ENCODE peak calls at places on chromosomes 3 and 15, in six cellular contexts. One of them, this sample, is unnamed.

GRCh38 chr3:123449092-123449985 is 449 bp upstream of the ADCY5 start:
- DNase-seq in IMR-90: peak; percentile 10
- DNase-seq in GM12891: peak; percentile 50
- DNase-seq in upper lobe of left lung: peak; percentile 89
- DNase-seq in body of pancreas: peak; percentile 22
- DNase-seq in heart left ventricle: peak; percentile 58
- DNase-seq in this sample: peak; percentile 50

GRCh38 chr3:108662141-108662738 is 72.7 kb downstream of the DZIP3 start:
- DNase-seq in IMR-90: peak; percentile 83
- DNase-seq in GM12891: peak; percentile 9
- DNase-seq in upper lobe of left lung: no peak
- DNase-seq in body of pancreas: peak; percentile 18
- DNase-seq in heart left ventricle: peak; percentile 12
- DNase-seq in this sample: peak; percentile 13

GRCh38 chr15:33279613-33280205 is 31.1 kb upstream of the RYR3 start:
- DNase-seq in IMR-90: no peak
- DNase-seq in GM12891: no peak
- DNase-seq in upper lobe of left lung: no peak
- DNase-seq in body of pancreas: no peak
- DNase-seq in heart left ventricle: no peak
- DNase-seq in this sample: no peak

GRCh38 chr3:147518465-147518864 is 109.3 kb downstream of the ZIC1 start:
- DNase-seq in IMR-90: no peak
- DNase-seq in GM12891: no peak
- DNase-seq in upper lobe of left lung: no peak
- DNase-seq in body of pancreas: no peak
- DNase-seq in heart left ventricle: no peak
- DNase-seq in this sample: no peak

GRCh38 chr3:31704156-31704555 is 171.4 kb downstream of the STT3B start:
- DNase-seq in IMR-90: no peak
- DNase-seq in GM12891: no peak
- DNase-seq in upper lobe of left lung: no peak
- DNase-seq in body of pancreas: no peak
- DNase-seq in heart left ventricle: no peak
- DNase-seq in this sample: no peak

GRCh38 chr3:11803977-11804903 is 42.4 kb downstream of the TAMM41 start:
- DNase-seq in IMR-90: peak; percentile 55
- DNase-seq in GM12891: peak; percentile 43
- DNase-seq in upper lobe of left lung: no peak
- DNase-seq in body of pancreas: peak; percentile 45
- DNase-seq in heart left ventricle: peak; percentile 24
- DNase-seq in this sample: peak; percentile 46

GRCh38 chr3:126064627-126065258 is 19.2 kb downstream of the SLC41A3 start:
- DNase-seq in IMR-90: no peak
- DNase-seq in GM12891: no peak
- DNase-seq in upper lobe of left lung: no peak
- DNase-seq in body of pancreas: no peak
- DNase-seq in heart left ventricle: no peak
- DNase-seq in this sample: no peak

GRCh38 chr15:96230557-96231181 is 99.8 kb upstream of the NR2F2 start:
- DNase-seq in IMR-90: peak; percentile 72
- DNase-seq in GM12891: no peak
- DNase-seq in upper lobe of left lung: no peak
- DNase-seq in body of pancreas: no peak
- DNase-seq in heart left ventricle: no peak
- DNase-seq in this sample: no peak

GRCh38 chr3:191065183-191065805 is 133.7 kb upstream of the OSTN start:
- DNase-seq in IMR-90: peak; percentile 80
- DNase-seq in GM12891: no peak
- DNase-seq in upper lobe of left lung: no peak
- DNase-seq in body of pancreas: no peak
- DNase-seq in heart left ventricle: no peak
- DNase-seq in this sample: no peak

GRCh38 chr15:90174140-90174891 is 26.8 kb upstream of the SEMA4B start:
- DNase-seq in IMR-90: no peak
- DNase-seq in GM12891: no peak
- DNase-seq in upper lobe of left lung: no peak
- DNase-seq in body of pancreas: peak; percentile 84
- DNase-seq in heart left ventricle: peak; percentile 89
- DNase-seq in this sample: peak; percentile 88

GRCh38 chr15:58066042-58066867 is 744 bp upstream of the ALDH1A2 start:
- DNase-seq in IMR-90: peak; percentile 4
- DNase-seq in GM12891: peak; percentile 39
- DNase-seq in upper lobe of left lung: peak; percentile 95
- DNase-seq in body of pancreas: peak; percentile 62
- DNase-seq in heart left ventricle: peak; percentile 66
- DNase-seq in this sample: peak; percentile 68

GRCh38 chr3:33810545-33810944 is 12.1 kb downstream of the PDCD6IP start:
- DNase-seq in IMR-90: no peak
- DNase-seq in GM12891: no peak
- DNase-seq in upper lobe of left lung: no peak
- DNase-seq in body of pancreas: no peak
- DNase-seq in heart left ventricle: no peak
- DNase-seq in this sample: no peak

GRCh38 chr3:126267976-126268615 is 87.7 kb upstream of the ALDH1L1 start:
- DNase-seq in IMR-90: no peak
- DNase-seq in GM12891: no peak
- DNase-seq in upper lobe of left lung: no peak
- DNase-seq in body of pancreas: no peak
- DNase-seq in heart left ventricle: no peak
- DNase-seq in this sample: no peak

GRCh38 chr3:54670269-54671000 is 257.4 kb downstream of the LRTM1 start:
- DNase-seq in IMR-90: no peak
- DNase-seq in GM12891: no peak
- DNase-seq in upper lobe of left lung: no peak
- DNase-seq in body of pancreas: no peak
- DNase-seq in heart left ventricle: no peak
- DNase-seq in this sample: no peak

GRCh38 chr3:99366663-99367429 is 271.5 kb upstream of the COL8A1 start:
- DNase-seq in IMR-90: no peak
- DNase-seq in GM12891: no peak
- DNase-seq in upper lobe of left lung: no peak
- DNase-seq in body of pancreas: no peak
- DNase-seq in heart left ventricle: no peak
- DNase-seq in this sample: no peak

GRCh38 chr15:36831915-36832310 is 252.5 kb downstream of the CDIN1 start:
- DNase-seq in IMR-90: no peak
- DNase-seq in GM12891: no peak
- DNase-seq in upper lobe of left lung: no peak
- DNase-seq in body of pancreas: no peak
- DNase-seq in heart left ventricle: no peak
- DNase-seq in this sample: no peak

GRCh38 chr15:88708256-88709054 is 69.6 kb downstream of the ISG20 start:
- DNase-seq in IMR-90: no peak
- DNase-seq in GM12891: no peak
- DNase-seq in upper lobe of left lung: no peak
- DNase-seq in body of pancreas: no peak
- DNase-seq in heart left ventricle: no peak
- DNase-seq in this sample: no peak

GRCh38 chr3:152307829-152308474 is 39.2 kb downstream of the MBNL1 start:
- DNase-seq in IMR-90: peak; percentile 66
- DNase-seq in GM12891: no peak
- DNase-seq in upper lobe of left lung: no peak
- DNase-seq in body of pancreas: no peak
- DNase-seq in heart left ventricle: no peak
- DNase-seq in this sample: no peak

GRCh38 chr3:18425641-18426403 is 683 bp upstream of the SATB1 start:
- DNase-seq in IMR-90: no peak
- DNase-seq in GM12891: peak; percentile 3
- DNase-seq in upper lobe of left lung: peak; percentile 94
- DNase-seq in body of pancreas: peak; percentile 78
- DNase-seq in heart left ventricle: peak; percentile 61
- DNase-seq in this sample: peak; percentile 18

GRCh38 chr3:126685493-126685892 is 18.5 kb upstream of the CHCHD6 start:
- DNase-seq in IMR-90: no peak
- DNase-seq in GM12891: no peak
- DNase-seq in upper lobe of left lung: no peak
- DNase-seq in body of pancreas: no peak
- DNase-seq in heart left ventricle: no peak
- DNase-seq in this sample: no peak

GRCh38 chr3:120682095-120682681 is at the start of gene HGD:
- DNase-seq in IMR-90: peak; percentile 26
- DNase-seq in GM12891: no peak
- DNase-seq in upper lobe of left lung: no peak
- DNase-seq in body of pancreas: peak; percentile 70
- DNase-seq in heart left ventricle: no peak
- DNase-seq in this sample: no peak

DNA sequence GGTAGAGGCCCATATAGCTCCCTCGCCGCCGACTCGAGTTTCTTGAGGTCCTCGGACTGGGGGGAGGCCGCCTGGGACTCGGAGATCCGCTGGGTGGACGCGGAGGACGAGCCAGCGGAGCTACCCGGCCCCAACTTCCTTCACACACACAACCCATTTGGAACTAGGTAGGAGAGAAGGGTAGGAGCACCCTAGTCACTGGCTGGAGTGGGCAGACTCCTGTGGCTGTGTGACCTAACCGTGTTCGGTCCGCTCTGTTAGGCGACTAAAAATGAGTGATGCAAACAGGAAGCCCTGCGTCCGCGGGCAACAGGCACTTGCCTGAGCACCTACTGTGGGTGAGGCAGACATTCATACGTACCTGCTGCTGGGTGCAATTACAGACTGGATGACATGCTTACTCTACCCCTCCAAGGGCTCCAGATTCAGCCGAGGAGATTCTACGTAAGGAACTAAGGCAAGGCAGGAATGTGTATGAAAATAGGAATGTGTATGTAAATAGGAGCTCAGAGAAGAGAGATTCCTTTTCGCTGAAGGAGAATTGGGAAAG is 4.6 kb upstream of the SIN3A start:
- DNase-seq in IMR-90: peak; percentile 68
- DNase-seq in GM12891: peak; percentile 42
- DNase-seq in upper lobe of left lung: no peak
- DNase-seq in body of pancreas: no peak
- DNase-seq in heart left ventricle: no peak
- DNase-seq in this sample: no peak
- TF ChIP-seq POLR2A in IMR-90: peak; percentile 42
- TF ChIP-seq POLR2A in GM12891: peak; percentile 45
- TF ChIP-seq POLR2A in upper lobe of left lung: no peak
- TF ChIP-seq POLR2A in body of pancreas: no peak
- TF ChIP-seq POLR2A in heart left ventricle: no peak
- TF ChIP-seq POLR2A in this sample: no peak

GRCh38 chr15:78265752-78266224 is 1.4 kb downstream of the DNAJA4 start:
- DNase-seq in IMR-90: peak; percentile 76
- DNase-seq in GM12891: no peak
- DNase-seq in upper lobe of left lung: no peak
- DNase-seq in body of pancreas: no peak
- DNase-seq in heart left ventricle: peak; percentile 37
- DNase-seq in this sample: no peak
- TF ChIP-seq POLR2A in IMR-90: no peak
- TF ChIP-seq POLR2A in GM12891: no peak
- TF ChIP-seq POLR2A in upper lobe of left lung: no peak
- TF ChIP-seq POLR2A in body of pancreas: no peak
- TF ChIP-seq POLR2A in heart left ventricle: peak; percentile 32
- TF ChIP-seq POLR2A in this sample: no peak

DNA sequence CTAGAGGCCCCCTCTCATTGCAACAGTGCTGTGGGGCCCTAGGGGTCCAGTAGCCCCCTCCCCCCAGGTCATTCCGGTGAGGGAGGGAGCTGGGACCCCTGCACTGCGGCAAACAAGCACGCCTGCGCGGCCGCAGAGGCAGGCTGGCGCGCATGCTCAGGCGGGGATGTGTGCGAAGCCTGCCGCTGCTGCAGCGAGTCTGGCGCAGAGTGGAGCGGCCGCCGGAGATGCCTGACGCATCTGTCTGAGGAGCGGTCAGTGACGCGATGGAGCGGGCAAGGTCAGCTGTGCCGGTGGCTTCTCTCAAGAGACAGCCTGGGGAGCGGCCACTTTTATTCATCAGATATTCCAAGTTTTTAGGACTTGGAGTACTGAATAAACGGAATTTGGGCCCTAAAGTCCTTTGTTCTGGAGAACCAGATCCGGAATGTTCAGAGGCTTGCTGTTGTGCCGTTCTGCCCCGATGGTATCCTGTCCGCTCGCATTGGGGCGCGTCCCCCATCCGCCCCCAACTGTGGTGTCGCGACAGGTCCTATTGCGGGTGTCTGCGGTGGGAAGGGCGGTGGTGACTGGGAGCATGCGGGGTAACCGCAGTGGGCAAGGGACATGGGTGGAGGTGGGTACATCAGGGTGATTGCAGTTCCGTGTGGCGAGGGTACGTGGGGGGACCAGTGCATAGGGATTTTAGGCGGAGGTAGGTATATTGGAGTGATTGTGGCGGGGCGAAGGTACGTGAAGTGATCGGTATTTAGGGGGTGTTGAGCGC is at the start of the genes SNRPN and SNURF:
- DNase-seq in IMR-90: peak; percentile 78
- DNase-seq in GM12891: peak; percentile 27
- DNase-seq in upper lobe of left lung: peak; percentile 92
- DNase-seq in body of pancreas: peak; percentile 69
- DNase-seq in heart left ventricle: peak; percentile 74
- DNase-seq in this sample: peak; percentile 64
- TF ChIP-seq POLR2A in IMR-90: peak; percentile 91
- TF ChIP-seq POLR2A in GM12891: peak; percentile 84
- TF ChIP-seq POLR2A in upper lobe of left lung: peak; percentile 63
- TF ChIP-seq POLR2A in body of pancreas: peak; percentile 84
- TF ChIP-seq POLR2A in heart left ventricle: peak; percentile 74
- TF ChIP-seq POLR2A in this sample: peak; percentile 48

GRCh38 chr3:38511546-38511945 is 15.4 kb downstream of the EXOG start:
- DNase-seq in IMR-90: no peak
- DNase-seq in GM12891: no peak
- DNase-seq in upper lobe of left lung: no peak
- DNase-seq in body of pancreas: no peak
- DNase-seq in heart left ventricle: no peak
- DNase-seq in this sample: no peak

GRCh38 chr3:38510631-38511030 is 14.5 kb downstream of the EXOG start:
- DNase-seq in IMR-90: no peak
- DNase-seq in GM12891: no peak
- DNase-seq in upper lobe of left lung: no peak
- DNase-seq in body of pancreas: no peak
- DNase-seq in heart left ventricle: no peak
- DNase-seq in this sample: no peak

DNA sequence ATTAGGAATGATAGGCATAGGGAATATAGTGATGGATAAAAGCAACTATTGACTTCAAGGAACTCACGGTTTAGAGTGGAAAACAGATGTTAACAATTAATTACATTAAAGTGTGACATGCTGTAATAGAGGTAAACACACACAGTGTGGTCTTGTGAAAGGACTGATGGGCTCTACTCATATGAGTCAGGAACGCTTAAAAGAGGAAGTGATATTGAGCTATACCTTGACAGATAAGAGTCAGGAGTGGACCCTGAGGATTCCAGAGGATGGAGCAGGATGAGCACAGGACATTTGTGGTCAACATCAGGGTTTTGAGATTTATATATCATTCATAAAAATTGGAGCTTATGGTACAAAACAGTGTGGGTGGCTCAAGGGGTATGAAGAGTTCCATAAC is 11.0 kb downstream of the EXOG start:
- DNase-seq in IMR-90: no peak
- DNase-seq in GM12891: no peak
- DNase-seq in upper lobe of left lung: no peak
- DNase-seq in body of pancreas: no peak
- DNase-seq in heart left ventricle: no peak
- DNase-seq in this sample: no peak
- TF ChIP-seq POLR2A in IMR-90: no peak
- TF ChIP-seq POLR2A in GM12891: no peak
- TF ChIP-seq POLR2A in upper lobe of left lung: no peak
- TF ChIP-seq POLR2A in body of pancreas: no peak
- TF ChIP-seq POLR2A in heart left ventricle: no peak
- TF ChIP-seq POLR2A in this sample: no peak